ENCODE peak calls at places on chromosome 20, in seven cellular contexts. J is progenitor cell of endocrine pancreas; I is aorta; F is Kasumi-1; W is stomach; L is CD4-positive, alpha-beta memory T cell; V is WERI-Rb-1. H is an unnamed sample.

GRCh38 chr20:4829494-4830211 is 107.9 kb downstream of the PRND start:
- DNase-seq in F (no peak), W (no peak), L (no peak), V (no peak), J (no peak), I (no peak), H (peak)

GRCh38 chr20:53154540-53154939 is 182.4 kb downstream of the TSHZ2 start:
- DNase-seq in W (no peak), L (no peak), V (no peak), J (no peak), I (no peak), F (no peak), H (no peak)

GRCh38 chr20:38126146-38126912 is 38.7 kb downstream of the TGM2 start:
- DNase-seq in I (no peak), J (no peak), V (no peak), L (no peak), W (peak), F (no peak), H (no peak)

GRCh38 chr20:21557246-21557982 is 43.5 kb upstream of the NKX2-2 start:
- DNase-seq in V (no peak), F (no peak), I (no peak), J (no peak), W (no peak), L (peak), H (no peak)

GRCh38 chr20:54062812-54063280 is 7.5 kb downstream of the BCAS1 start:
- DNase-seq in F (peak), W (no peak), L (peak), I (no peak), V (no peak), J (no peak), H (peak)

GRCh38 chr20:32089637-32090330 is 19.7 kb upstream of the TM9SF4 start:
- DNase-seq in W (no peak), J (no peak), I (no peak), F (no peak), V (no peak), L (no peak), H (no peak)

GRCh38 chr20:32977281-32978008 is 26.8 kb downstream of the SUN5 start:
- DNase-seq in W (no peak), V (no peak), F (no peak), I (no peak), J (no peak), L (no peak), H (no peak)

GRCh38 chr20:16692442-16692841 is 37.4 kb upstream of the SNRPB2 start:
- DNase-seq in W (no peak), L (no peak), I (no peak), J (no peak), F (no peak), V (no peak), H (no peak)

GRCh38 chr20:62359491-62360121 is 7.5 kb downstream of the LAMA5 start:
- DNase-seq in V (no peak), L (no peak), F (no peak), W (no peak), I (peak), J (no peak), H (no peak)

GRCh38 chr20:10669843-10670446 is 3.9 kb downstream of the JAG1 start:
- DNase-seq in F (no peak), J (no peak), L (no peak), V (no peak), W (no peak), I (no peak), H (no peak)

GRCh38 chr20:48180637-48181036 is 395.4 kb upstream of the SULF2 start:
- DNase-seq in J (no peak), V (no peak), I (no peak), F (no peak), W (no peak), L (no peak), H (no peak)

GRCh38 chr20:891121-892080 is 24.7 kb downstream of the ANGPT4 start:
- DNase-seq in F (no peak), I (peak), J (no peak), L (no peak), V (no peak), W (no peak), H (peak)

GRCh38 chr20:9838378-9839295 is at the start of gene PAK5:
- DNase-seq in I (peak), J (peak), V (peak), F (no peak), L (no peak), W (peak), H (no peak)

GRCh38 chr20:43936371-43936770 is 21.7 kb downstream of the TOX2 start:
- DNase-seq in F (no peak), W (no peak), I (peak), J (no peak), V (no peak), L (no peak), H (no peak)

GRCh38 chr20:50510706-50511401 is 671 bp downstream of the PTPN1 start:
- DNase-seq in V (no peak), F (peak), J (no peak), W (no peak), L (no peak), I (no peak), H (no peak)

GRCh38 chr20:32034581-32035397 is 17.3 kb upstream of the HCK start:
- DNase-seq in W (no peak), J (no peak), V (no peak), L (no peak), I (peak), F (peak), H (peak)

GRCh38 chr20:50663095-50663821 is 28.1 kb downstream of the RIPOR3 start:
- DNase-seq in W (peak), V (peak), J (no peak), F (peak), I (no peak), L (no peak), H (no peak)

GRCh38 chr20:61121661-61122060 is 130.4 kb upstream of the CDH4 start:
- DNase-seq in W (no peak), J (no peak), F (no peak), I (no peak), V (no peak), L (no peak), H (no peak)

GRCh38 chr20:62735331-62735821 is 26.7 kb downstream of the NTSR1 start:
- DNase-seq in L (no peak), W (no peak), I (peak), J (no peak), F (peak), V (no peak), H (no peak)

H was measured in GDM1.